ENCODE peak calls at places on chromosome 22, in ten cellular contexts. One of them, this sample, is unnamed.

GRCh38 chr22:40953446-40953845 is 2.3 kb downstream of the RBX1 start:
- DNase-seq in ovary: no peak
- DNase-seq in osteoblast: no peak
- DNase-seq in pancreas: no peak
- DNase-seq in H1: no peak
- DNase-seq in endodermal cell: no peak
- DNase-seq in CD4-positive, alpha-beta T cell: no peak
- DNase-seq in small intestine: no peak
- DNase-seq in tibial nerve: no peak
- DNase-seq in IMR-90: no peak
- DNase-seq in this sample: no peak

GRCh38 chr22:30881361-30882180 is 87.0 kb downstream of the MORC2 start:
- DNase-seq in ovary: no peak
- DNase-seq in osteoblast: peak; percentile 69
- DNase-seq in pancreas: no peak
- DNase-seq in H1: no peak
- DNase-seq in endodermal cell: peak; percentile 85
- DNase-seq in CD4-positive, alpha-beta T cell: no peak
- DNase-seq in small intestine: peak; percentile 67
- DNase-seq in tibial nerve: no peak
- DNase-seq in IMR-90: no peak
- DNase-seq in this sample: no peak

GRCh38 chr22:26143801-26144325 is 25.4 kb upstream of the SEZ6L start:
- DNase-seq in ovary: no peak
- DNase-seq in osteoblast: no peak
- DNase-seq in pancreas: no peak
- DNase-seq in H1: no peak
- DNase-seq in endodermal cell: no peak
- DNase-seq in CD4-positive, alpha-beta T cell: no peak
- DNase-seq in small intestine: no peak
- DNase-seq in tibial nerve: no peak
- DNase-seq in IMR-90: no peak
- DNase-seq in this sample: no peak

GRCh38 chr22:37207981-37208380 is 4.3 kb downstream of the SSTR3 start:
- DNase-seq in ovary: no peak
- DNase-seq in osteoblast: no peak
- DNase-seq in pancreas: no peak
- DNase-seq in H1: no peak
- DNase-seq in endodermal cell: no peak
- DNase-seq in CD4-positive, alpha-beta T cell: peak; percentile 59
- DNase-seq in small intestine: no peak
- DNase-seq in tibial nerve: no peak
- DNase-seq in IMR-90: no peak
- DNase-seq in this sample: no peak

GRCh38 chr22:27825174-27825573 is 23.6 kb upstream of the MN1 start:
- DNase-seq in ovary: no peak
- DNase-seq in osteoblast: no peak
- DNase-seq in pancreas: no peak
- DNase-seq in H1: peak; percentile 77
- DNase-seq in endodermal cell: peak; percentile 75
- DNase-seq in CD4-positive, alpha-beta T cell: no peak
- DNase-seq in small intestine: no peak
- DNase-seq in tibial nerve: no peak
- DNase-seq in IMR-90: no peak
- DNase-seq in this sample: no peak

GRCh38 chr22:17489101-17489500 is 74.2 kb upstream of the SLC25A18 start:
- DNase-seq in ovary: no peak
- DNase-seq in osteoblast: no peak
- DNase-seq in pancreas: no peak
- DNase-seq in H1: no peak
- DNase-seq in endodermal cell: no peak
- DNase-seq in CD4-positive, alpha-beta T cell: no peak
- DNase-seq in small intestine: no peak
- DNase-seq in tibial nerve: no peak
- DNase-seq in IMR-90: no peak
- DNase-seq in this sample: no peak

GRCh38 chr22:17945851-17946690 is 78.3 kb downstream of the MICAL3 start:
- DNase-seq in ovary: no peak
- DNase-seq in osteoblast: peak; percentile 59
- DNase-seq in pancreas: no peak
- DNase-seq in H1: no peak
- DNase-seq in endodermal cell: no peak
- DNase-seq in CD4-positive, alpha-beta T cell: no peak
- DNase-seq in small intestine: no peak
- DNase-seq in tibial nerve: no peak
- DNase-seq in IMR-90: no peak
- DNase-seq in this sample: no peak

GRCh38 chr22:27461470-27461869 is 340.1 kb downstream of the MN1 start:
- DNase-seq in ovary: no peak
- DNase-seq in osteoblast: peak; percentile 91
- DNase-seq in pancreas: no peak
- DNase-seq in H1: no peak
- DNase-seq in endodermal cell: peak; percentile 94
- DNase-seq in CD4-positive, alpha-beta T cell: no peak
- DNase-seq in small intestine: no peak
- DNase-seq in tibial nerve: no peak
- DNase-seq in IMR-90: peak; percentile 92
- DNase-seq in this sample: peak; percentile 76

GRCh38 chr22:33007485-33007884 is 50.7 kb downstream of the SYN3 start:
- DNase-seq in ovary: no peak
- DNase-seq in osteoblast: no peak
- DNase-seq in pancreas: no peak
- DNase-seq in H1: peak; percentile 7
- DNase-seq in endodermal cell: no peak
- DNase-seq in CD4-positive, alpha-beta T cell: no peak
- DNase-seq in small intestine: no peak
- DNase-seq in tibial nerve: no peak
- DNase-seq in IMR-90: no peak
- DNase-seq in this sample: no peak

GRCh38 chr22:35299217-35299716 is 427 bp upstream of the TOM1 start:
- DNase-seq in ovary: no peak
- DNase-seq in osteoblast: peak; percentile 84
- DNase-seq in pancreas: no peak
- DNase-seq in H1: no peak
- DNase-seq in endodermal cell: no peak
- DNase-seq in CD4-positive, alpha-beta T cell: peak; percentile 47
- DNase-seq in small intestine: no peak
- DNase-seq in tibial nerve: no peak
- DNase-seq in IMR-90: no peak
- DNase-seq in this sample: no peak

GRCh38 chr22:41429232-41429945 is 17.2 kb downstream of the TOB2 start:
- DNase-seq in ovary: no peak
- DNase-seq in osteoblast: no peak
- DNase-seq in pancreas: no peak
- DNase-seq in H1: no peak
- DNase-seq in endodermal cell: no peak
- DNase-seq in CD4-positive, alpha-beta T cell: no peak
- DNase-seq in small intestine: no peak
- DNase-seq in tibial nerve: no peak
- DNase-seq in IMR-90: no peak
- DNase-seq in this sample: no peak

GRCh38 chr22:41885116-41885515 is 29.8 kb downstream of the SHISA8 start:
- DNase-seq in ovary: no peak
- DNase-seq in osteoblast: peak; percentile 27
- DNase-seq in pancreas: no peak
- DNase-seq in H1: no peak
- DNase-seq in endodermal cell: no peak
- DNase-seq in CD4-positive, alpha-beta T cell: no peak
- DNase-seq in small intestine: no peak
- DNase-seq in tibial nerve: no peak
- DNase-seq in IMR-90: no peak
- DNase-seq in this sample: no peak

GRCh38 chr22:32175751-32176644 is 16.9 kb upstream of the C22orf42 start:
- DNase-seq in ovary: no peak
- DNase-seq in osteoblast: no peak
- DNase-seq in pancreas: peak; percentile 58
- DNase-seq in H1: peak; percentile 80
- DNase-seq in endodermal cell: peak; percentile 85
- DNase-seq in CD4-positive, alpha-beta T cell: no peak
- DNase-seq in small intestine: peak; percentile 21
- DNase-seq in tibial nerve: no peak
- DNase-seq in IMR-90: no peak
- DNase-seq in this sample: no peak

GRCh38 chr22:49350441-49351121 is 477.1 kb downstream of the BRD1 start:
- DNase-seq in ovary: no peak
- DNase-seq in osteoblast: peak; percentile 60
- DNase-seq in pancreas: no peak
- DNase-seq in H1: no peak
- DNase-seq in endodermal cell: peak; percentile 44
- DNase-seq in CD4-positive, alpha-beta T cell: no peak
- DNase-seq in small intestine: no peak
- DNase-seq in tibial nerve: no peak
- DNase-seq in IMR-90: no peak
- DNase-seq in this sample: no peak
- H3K9me3 ChIP-seq in ovary: no peaks in the 10 kb centered on the region
- H3K9me3 ChIP-seq in osteoblast: peaks cover 2% of the 10 kb centered on the region
- H3K9me3 ChIP-seq in pancreas: no peaks in the 10 kb centered on the region
- H3K9me3 ChIP-seq in H1: no peaks in the 10 kb centered on the region
- H3K9me3 ChIP-seq in endodermal cell: no peaks in the 10 kb centered on the region
- H3K9me3 ChIP-seq in CD4-positive, alpha-beta T cell: no peaks in the 10 kb centered on the region
- H3K9me3 ChIP-seq in small intestine: no peaks in the 10 kb centered on the region
- H3K9me3 ChIP-seq in tibial nerve: no peaks in the 10 kb centered on the region
- H3K9me3 ChIP-seq in IMR-90: peaks cover 64% of the 10 kb centered on the region
- H3K9me3 ChIP-seq in this sample: no peaks in the 10 kb centered on the region

GRCh38 chr22:46376908-46377565 is 41.5 kb downstream of the TRMU start:
- DNase-seq in ovary: no peak
- DNase-seq in osteoblast: no peak
- DNase-seq in pancreas: peak; percentile 74
- DNase-seq in H1: no peak
- DNase-seq in endodermal cell: no peak
- DNase-seq in CD4-positive, alpha-beta T cell: no peak
- DNase-seq in small intestine: no peak
- DNase-seq in tibial nerve: no peak
- DNase-seq in IMR-90: no peak
- DNase-seq in this sample: no peak

GRCh38 chr22:46379301-46379930 is 43.9 kb downstream of the TRMU start:
- DNase-seq in ovary: no peak
- DNase-seq in osteoblast: no peak
- DNase-seq in pancreas: peak; percentile 78
- DNase-seq in H1: no peak
- DNase-seq in endodermal cell: no peak
- DNase-seq in CD4-positive, alpha-beta T cell: no peak
- DNase-seq in small intestine: peak; percentile 74
- DNase-seq in tibial nerve: no peak
- DNase-seq in IMR-90: no peak
- DNase-seq in this sample: no peak

GRCh38 chr22:46378499-46379300 is 43.2 kb downstream of the TRMU start:
- DNase-seq in ovary: no peak
- DNase-seq in osteoblast: no peak
- DNase-seq in pancreas: peak; percentile 79
- DNase-seq in H1: no peak
- DNase-seq in endodermal cell: no peak
- DNase-seq in CD4-positive, alpha-beta T cell: no peak
- DNase-seq in small intestine: peak; percentile 26
- DNase-seq in tibial nerve: no peak
- DNase-seq in IMR-90: no peak
- DNase-seq in this sample: no peak

GRCh38 chr22:46376096-46376495 is 40.6 kb downstream of the TRMU start:
- DNase-seq in ovary: no peak
- DNase-seq in osteoblast: no peak
- DNase-seq in pancreas: no peak
- DNase-seq in H1: no peak
- DNase-seq in endodermal cell: no peak
- DNase-seq in CD4-positive, alpha-beta T cell: no peak
- DNase-seq in small intestine: no peak
- DNase-seq in tibial nerve: no peak
- DNase-seq in IMR-90: no peak
- DNase-seq in this sample: no peak

DNA sequence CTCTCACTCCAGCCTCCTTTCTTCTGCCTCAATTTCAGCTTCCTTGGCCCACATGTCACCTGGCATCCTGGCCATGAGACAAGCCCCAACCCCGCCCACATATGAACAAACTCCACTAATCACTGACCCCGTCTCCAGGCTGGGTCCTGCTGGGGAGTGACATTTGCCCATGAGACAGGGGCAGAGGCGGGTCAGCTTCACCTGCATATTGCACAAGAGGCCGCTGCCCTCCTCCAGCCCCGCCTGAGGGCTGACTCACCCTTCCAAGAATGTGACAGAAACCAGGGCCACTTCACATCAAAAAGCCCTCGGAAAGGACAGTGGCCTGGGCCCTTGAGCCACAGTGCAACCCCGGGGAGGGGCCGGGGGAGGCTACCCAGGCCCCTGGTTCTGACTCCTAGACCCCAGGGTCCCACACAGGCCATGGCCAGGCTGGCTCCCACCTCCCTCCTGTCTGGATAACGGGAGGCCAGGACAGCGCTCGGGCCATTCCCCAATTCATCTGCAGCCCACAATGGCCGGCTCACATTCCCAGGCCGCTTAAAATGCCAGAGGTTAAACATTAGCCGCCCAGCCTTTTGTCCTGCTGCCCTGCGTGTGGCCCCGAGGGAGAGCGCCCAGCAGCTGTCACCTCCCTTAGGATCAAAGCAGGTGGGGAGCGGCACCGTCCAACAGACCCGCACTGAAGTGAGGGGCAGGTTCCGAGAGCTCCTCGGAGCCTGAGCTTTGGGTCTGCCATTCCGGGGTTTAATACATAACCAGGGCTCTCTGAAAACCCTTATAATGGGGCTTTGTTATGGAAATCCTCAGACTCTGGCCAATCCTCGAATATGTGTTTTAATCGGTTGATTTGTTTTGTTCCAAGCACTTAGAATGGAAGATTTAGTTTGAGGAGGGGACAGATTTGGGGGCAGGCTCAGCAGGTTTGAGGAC is 42.3 kb downstream of the TRMU start:
- DNase-seq in ovary: no peak
- DNase-seq in osteoblast: no peak
- DNase-seq in pancreas: peak; percentile 95
- DNase-seq in H1: peak; percentile 73
- DNase-seq in endodermal cell: peak; percentile 95
- DNase-seq in CD4-positive, alpha-beta T cell: no peak
- DNase-seq in small intestine: peak; percentile 94
- DNase-seq in tibial nerve: no peak
- DNase-seq in IMR-90: no peak
- DNase-seq in this sample: no peak
- H3K27ac ChIP-seq in ovary: no peak overlapping the region
- H3K27ac ChIP-seq in osteoblast: no peak overlapping the region
- H3K27ac ChIP-seq in pancreas: peak overlapping the region; percentile 89
- H3K27ac ChIP-seq in H1: peak overlapping the region; percentile 14
- H3K27ac ChIP-seq in endodermal cell: peak overlapping the region; percentile 81
- H3K27ac ChIP-seq in CD4-positive, alpha-beta T cell: no peak overlapping the region
- H3K27ac ChIP-seq in small intestine: no peak overlapping the region
- H3K27ac ChIP-seq in tibial nerve: peak overlapping the region; percentile 14
- H3K27ac ChIP-seq in IMR-90: no peak overlapping the region
- H3K27ac ChIP-seq in this sample: no peak overlapping the region

GRCh38 chr22:48628891-48629559 is 1198.6 kb downstream of the BRD1 start:
- DNase-seq in ovary: no peak
- DNase-seq in osteoblast: no peak
- DNase-seq in pancreas: no peak
- DNase-seq in H1: peak; percentile 79
- DNase-seq in endodermal cell: peak; percentile 86
- DNase-seq in CD4-positive, alpha-beta T cell: no peak
- DNase-seq in small intestine: no peak
- DNase-seq in tibial nerve: no peak
- DNase-seq in IMR-90: no peak
- DNase-seq in this sample: no peak
- H3K9me3 ChIP-seq in ovary: no peaks in the 10 kb centered on the region
- H3K9me3 ChIP-seq in osteoblast: no peaks in the 10 kb centered on the region
- H3K9me3 ChIP-seq in pancreas: no peaks in the 10 kb centered on the region
- H3K9me3 ChIP-seq in H1: no peaks in the 10 kb centered on the region
- H3K9me3 ChIP-seq in endodermal cell: no peaks in the 10 kb centered on the region
- H3K9me3 ChIP-seq in CD4-positive, alpha-beta T cell: no peaks in the 10 kb centered on the region
- H3K9me3 ChIP-seq in small intestine: no peaks in the 10 kb centered on the region
- H3K9me3 ChIP-seq in tibial nerve: no peaks in the 10 kb centered on the region
- H3K9me3 ChIP-seq in IMR-90: peaks cover 56% of the 10 kb centered on the region
- H3K9me3 ChIP-seq in this sample: no peaks in the 10 kb centered on the region

GRCh38 chr22:43812149-43812842 is at the start of gene EFCAB6:
- DNase-seq in ovary: peak; percentile 91
- DNase-seq in osteoblast: peak; percentile 98
- DNase-seq in pancreas: peak; percentile 96
- DNase-seq in H1: peak; percentile 93
- DNase-seq in endodermal cell: peak; percentile 96
- DNase-seq in CD4-positive, alpha-beta T cell: peak; percentile 90
- DNase-seq in small intestine: peak; percentile 94
- DNase-seq in tibial nerve: peak; percentile 93
- DNase-seq in IMR-90: peak; percentile 90
- DNase-seq in this sample: peak; percentile 94
- H3K27ac ChIP-seq in ovary: peak within 1 kb of the TSS; percentile 66
- H3K27ac ChIP-seq in osteoblast: peak within 1 kb of the TSS; percentile 90
- H3K27ac ChIP-seq in pancreas: peak within 1 kb of the TSS; percentile 63
- H3K27ac ChIP-seq in H1: peak within 1 kb of the TSS; percentile 90
- H3K27ac ChIP-seq in endodermal cell: peak within 1 kb of the TSS; percentile 6
- H3K27ac ChIP-seq in CD4-positive, alpha-beta T cell: peak within 1 kb of the TSS; percentile 51
- H3K27ac ChIP-seq in small intestine: peak within 1 kb of the TSS; percentile 76
- H3K27ac ChIP-seq in tibial nerve: peak within 1 kb of the TSS; percentile 82
- H3K27ac ChIP-seq in IMR-90: peak within 1 kb of the TSS; percentile 87
- H3K27ac ChIP-seq in this sample: peak within 1 kb of the TSS; percentile 63

This sample was measured in ascending aorta.